ENCODE peak calls at places on chromosomes 1 and 21, in seven cellular contexts. One of them, this sample, is unnamed.

GRCh38 chr1:228084325-228084724 is 1.8 kb downstream of the ARF1 start:
- DNase-seq in thoracic aorta: no peak
- DNase-seq in GM10248: no peak
- DNase-seq in AG04449: no peak
- DNase-seq in retinal pigment epithelial cell: no peak
- DNase-seq in cardiac muscle cell: no peak
- DNase-seq in omental fat pad: no peak
- DNase-seq in this sample: no peak

GRCh38 chr1:184152502-184152901 is 101.0 kb downstream of the TSEN15 start:
- DNase-seq in thoracic aorta: no peak
- DNase-seq in AG04449: no peak
- DNase-seq in GM10248: no peak
- DNase-seq in cardiac muscle cell: no peak
- DNase-seq in retinal pigment epithelial cell: no peak
- DNase-seq in omental fat pad: no peak
- DNase-seq in this sample: no peak

GRCh38 chr1:56070601-56071000 is 508.8 kb downstream of the PLPP3 start:
- DNase-seq in GM10248: no peak
- DNase-seq in AG04449: no peak
- DNase-seq in thoracic aorta: no peak
- DNase-seq in omental fat pad: no peak
- DNase-seq in retinal pigment epithelial cell: no peak
- DNase-seq in cardiac muscle cell: no peak
- DNase-seq in this sample: no peak

GRCh38 chr1:210676539-210676938 is 347.8 kb downstream of the HHAT start:
- DNase-seq in thoracic aorta: no peak
- DNase-seq in retinal pigment epithelial cell: no peak
- DNase-seq in GM10248: no peak
- DNase-seq in omental fat pad: no peak
- DNase-seq in cardiac muscle cell: no peak
- DNase-seq in AG04449: no peak
- DNase-seq in this sample: no peak

GRCh38 chr21:46203203-46203600 is 18.9 kb upstream of the SPATC1L start:
- DNase-seq in thoracic aorta: no peak
- DNase-seq in GM10248: no peak
- DNase-seq in omental fat pad: no peak
- DNase-seq in AG04449: no peak
- DNase-seq in retinal pigment epithelial cell: no peak
- DNase-seq in cardiac muscle cell: no peak
- DNase-seq in this sample: peak

GRCh38 chr21:42107881-42108553 is 36.9 kb downstream of the UMODL1 start:
- DNase-seq in retinal pigment epithelial cell: no peak
- DNase-seq in AG04449: no peak
- DNase-seq in thoracic aorta: no peak
- DNase-seq in GM10248: peak
- DNase-seq in cardiac muscle cell: peak
- DNase-seq in omental fat pad: no peak
- DNase-seq in this sample: peak

GRCh38 chr1:114758251-114758832 is 558 bp upstream of the CSDE1 start:
- DNase-seq in thoracic aorta: no peak
- DNase-seq in GM10248: no peak
- DNase-seq in AG04449: no peak
- DNase-seq in omental fat pad: no peak
- DNase-seq in retinal pigment epithelial cell: no peak
- DNase-seq in cardiac muscle cell: no peak
- DNase-seq in this sample: no peak

GRCh38 chr1:173112129-173112528 is 61.4 kb upstream of the TNFSF18 start:
- DNase-seq in GM10248: peak
- DNase-seq in cardiac muscle cell: no peak
- DNase-seq in thoracic aorta: no peak
- DNase-seq in AG04449: no peak
- DNase-seq in retinal pigment epithelial cell: no peak
- DNase-seq in omental fat pad: no peak
- DNase-seq in this sample: no peak

GRCh38 chr1:37808369-37809319 is 636 bp upstream of the YRDC start:
- DNase-seq in omental fat pad: peak
- DNase-seq in GM10248: peak
- DNase-seq in thoracic aorta: peak
- DNase-seq in retinal pigment epithelial cell: peak
- DNase-seq in AG04449: no peak
- DNase-seq in cardiac muscle cell: peak
- DNase-seq in this sample: peak

GRCh38 chr1:200535605-200536004 is 84.9 kb downstream of the KIF14 start:
- DNase-seq in GM10248: peak
- DNase-seq in retinal pigment epithelial cell: peak
- DNase-seq in thoracic aorta: no peak
- DNase-seq in omental fat pad: no peak
- DNase-seq in AG04449: no peak
- DNase-seq in cardiac muscle cell: no peak
- DNase-seq in this sample: no peak
- TF ChIP-seq CTCF in GM10248: peak
- TF ChIP-seq CTCF in retinal pigment epithelial cell: peak
- TF ChIP-seq CTCF in thoracic aorta: no peak
- TF ChIP-seq CTCF in omental fat pad: no peak
- TF ChIP-seq CTCF in AG04449: no peak
- TF ChIP-seq CTCF in cardiac muscle cell: no peak
- TF ChIP-seq CTCF in this sample: peak

DNA sequence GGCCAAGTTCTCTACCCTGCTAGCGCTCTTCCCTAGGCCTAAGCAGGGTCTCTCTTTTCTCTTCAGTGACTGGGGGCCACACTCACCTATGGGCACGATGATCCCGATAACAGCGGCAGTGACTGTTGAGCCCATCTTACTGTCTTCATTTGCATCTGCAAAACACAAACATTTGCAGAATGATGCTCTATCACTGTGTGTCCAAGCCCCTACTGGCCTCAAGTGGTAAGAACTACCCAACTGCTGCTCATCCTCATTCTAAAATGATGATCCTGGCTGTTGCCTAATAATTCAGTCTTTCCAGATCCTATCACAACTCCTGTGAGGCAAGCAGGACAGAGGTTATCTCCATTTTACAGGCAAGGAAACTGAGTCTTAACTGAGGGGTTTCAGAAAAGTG is 16.7 kb upstream of the MAGOH start:
- DNase-seq in GM10248: no peak
- DNase-seq in retinal pigment epithelial cell: no peak
- DNase-seq in cardiac muscle cell: no peak
- DNase-seq in AG04449: no peak
- DNase-seq in thoracic aorta: no peak
- DNase-seq in omental fat pad: no peak
- DNase-seq in this sample: no peak
- TF ChIP-seq CTCF in GM10248: no peak
- TF ChIP-seq CTCF in retinal pigment epithelial cell: no peak
- TF ChIP-seq CTCF in cardiac muscle cell: no peak
- TF ChIP-seq CTCF in AG04449: no peak
- TF ChIP-seq CTCF in thoracic aorta: no peak
- TF ChIP-seq CTCF in omental fat pad: no peak
- TF ChIP-seq CTCF in this sample: peak

DNA sequence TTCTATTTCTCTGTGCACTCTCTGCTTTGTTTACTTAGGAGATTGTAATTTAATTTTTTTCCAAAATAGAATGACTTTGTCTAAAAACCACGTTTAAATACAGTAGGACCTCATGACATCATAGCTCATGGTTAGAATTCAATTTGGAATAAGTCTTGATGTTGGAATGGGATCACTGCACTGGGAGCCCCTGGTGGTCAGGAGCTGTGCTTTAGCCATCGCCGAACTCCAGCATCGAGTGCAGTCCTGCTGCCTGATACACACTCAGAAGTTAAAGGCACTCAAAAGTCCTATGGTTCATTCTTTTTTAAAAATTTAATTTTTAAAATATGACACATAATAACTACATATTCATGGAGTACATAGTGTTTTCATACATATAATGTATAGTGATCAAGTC is 75.1 kb downstream of the TEX35 start:
- DNase-seq in thoracic aorta: no peak
- DNase-seq in GM10248: no peak
- DNase-seq in cardiac muscle cell: no peak
- DNase-seq in AG04449: no peak
- DNase-seq in retinal pigment epithelial cell: no peak
- DNase-seq in omental fat pad: no peak
- DNase-seq in this sample: no peak
- TF ChIP-seq CTCF in thoracic aorta: no peak
- TF ChIP-seq CTCF in GM10248: no peak
- TF ChIP-seq CTCF in cardiac muscle cell: peak
- TF ChIP-seq CTCF in AG04449: no peak
- TF ChIP-seq CTCF in retinal pigment epithelial cell: peak
- TF ChIP-seq CTCF in omental fat pad: no peak
- TF ChIP-seq CTCF in this sample: peak

DNA sequence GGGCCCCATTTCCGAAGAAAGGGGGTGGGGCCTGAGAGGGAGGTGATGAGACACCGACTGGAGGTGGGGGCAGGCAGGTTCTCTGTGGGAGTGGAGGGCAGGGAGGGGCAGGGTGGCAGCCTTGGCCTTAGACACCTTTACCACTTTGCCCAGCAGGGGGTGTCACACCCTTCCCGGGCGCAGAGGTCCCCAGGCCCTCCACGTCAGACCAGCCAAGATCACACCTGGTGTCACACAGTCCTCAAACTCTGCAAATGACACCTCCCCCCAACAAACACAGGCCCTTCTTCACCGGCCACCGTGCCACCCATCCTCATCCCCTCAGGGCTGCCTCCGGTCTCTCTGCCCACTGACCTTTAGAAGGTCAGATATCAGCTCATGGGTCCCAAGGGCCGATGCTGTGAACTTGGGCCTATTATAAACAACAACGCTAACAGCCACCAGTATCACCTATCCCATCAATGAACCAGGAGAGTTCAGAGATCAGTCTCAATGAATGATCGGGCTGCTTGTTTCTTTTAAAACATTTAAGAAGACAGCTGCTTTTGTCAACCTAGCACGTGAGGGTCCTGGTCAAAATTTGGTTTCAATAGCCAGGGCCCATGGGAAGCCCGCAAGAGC is 103.9 kb downstream of the CASZ1 start:
- DNase-seq in AG04449: no peak
- DNase-seq in thoracic aorta: no peak
- DNase-seq in cardiac muscle cell: peak
- DNase-seq in retinal pigment epithelial cell: no peak
- DNase-seq in GM10248: peak
- DNase-seq in omental fat pad: no peak
- DNase-seq in this sample: no peak
- TF ChIP-seq CTCF in AG04449: peak
- TF ChIP-seq CTCF in thoracic aorta: peak
- TF ChIP-seq CTCF in cardiac muscle cell: peak
- TF ChIP-seq CTCF in retinal pigment epithelial cell: peak
- TF ChIP-seq CTCF in GM10248: peak
- TF ChIP-seq CTCF in omental fat pad: no peak
- TF ChIP-seq CTCF in this sample: peak

GRCh38 chr1:4002741-4003140 is 102.7 kb upstream of the C1orf174 start:
- DNase-seq in retinal pigment epithelial cell: no peak
- DNase-seq in omental fat pad: no peak
- DNase-seq in GM10248: no peak
- DNase-seq in thoracic aorta: no peak
- DNase-seq in cardiac muscle cell: no peak
- DNase-seq in AG04449: no peak
- DNase-seq in this sample: peak
- TF ChIP-seq CTCF in retinal pigment epithelial cell: no peak
- TF ChIP-seq CTCF in omental fat pad: no peak
- TF ChIP-seq CTCF in GM10248: no peak
- TF ChIP-seq CTCF in thoracic aorta: no peak
- TF ChIP-seq CTCF in cardiac muscle cell: no peak
- TF ChIP-seq CTCF in AG04449: no peak
- TF ChIP-seq CTCF in this sample: no peak

GRCh38 chr1:48688102-48688760 is 88.5 kb downstream of the BEND5 start:
- DNase-seq in AG04449: no peak
- DNase-seq in thoracic aorta: no peak
- DNase-seq in cardiac muscle cell: no peak
- DNase-seq in retinal pigment epithelial cell: no peak
- DNase-seq in GM10248: no peak
- DNase-seq in omental fat pad: no peak
- DNase-seq in this sample: no peak
- TF ChIP-seq CTCF in AG04449: peak
- TF ChIP-seq CTCF in thoracic aorta: no peak
- TF ChIP-seq CTCF in cardiac muscle cell: peak
- TF ChIP-seq CTCF in retinal pigment epithelial cell: peak
- TF ChIP-seq CTCF in GM10248: peak
- TF ChIP-seq CTCF in omental fat pad: no peak
- TF ChIP-seq CTCF in this sample: peak

GRCh38 chr1:198776602-198777029 is 137.8 kb downstream of the PTPRC start:
- DNase-seq in GM10248: peak
- DNase-seq in thoracic aorta: no peak
- DNase-seq in AG04449: peak
- DNase-seq in omental fat pad: no peak
- DNase-seq in cardiac muscle cell: no peak
- DNase-seq in retinal pigment epithelial cell: no peak
- DNase-seq in this sample: no peak
- TF ChIP-seq CTCF in GM10248: no peak
- TF ChIP-seq CTCF in thoracic aorta: no peak
- TF ChIP-seq CTCF in AG04449: no peak
- TF ChIP-seq CTCF in omental fat pad: no peak
- TF ChIP-seq CTCF in cardiac muscle cell: no peak
- TF ChIP-seq CTCF in retinal pigment epithelial cell: no peak
- TF ChIP-seq CTCF in this sample: no peak